ENCODE peak calls at places on chromosomes 3 and 15, in four cellular contexts. H is K562, Y is H1, V is HepG2. O is an unnamed sample.
A peak's percentile ranks its signal among the peaks of the same experiment; 100 is the strongest.

GRCh38 chr15:88106063-88106462 is 150.5 kb downstream of the NTRK3 start:
- DNase-seq in H (no peak), Y (no peak), V (no peak), O (no peak)

GRCh38 chr3:43146599-43146998 is 40.7 kb upstream of the POMGNT2 start:
- DNase-seq in H (no peak), Y (no peak), V (no peak), O (no peak)

GRCh38 chr3:161026612-161027217 is 78.4 kb downstream of the B3GALNT1 start:
- DNase-seq in H (no peak), Y (no peak), V (no peak), O (no peak)

GRCh38 chr3:175046666-175047065 is 187.5 kb downstream of the NAALADL2 start:
- DNase-seq in H (no peak), Y (no peak), V (no peak), O (no peak)

GRCh38 chr15:94523873-94524272 is 292.5 kb downstream of the MCTP2 start:
- DNase-seq in H (no peak), Y (no peak), V (no peak), O (no peak)

GRCh38 chr3:10223676-10224639 is 24.3 kb upstream of the TATDN2 start:
- DNase-seq in H (no peak), Y (no peak), V (peak; percentile 75), O (no peak)

GRCh38 chr3:167184511-167184910 is 195.6 kb downstream of the ZBBX start:
- DNase-seq in H (no peak), Y (no peak), V (peak; percentile 1), O (no peak)

GRCh38 chr15:25810631-25811077 is 52.5 kb downstream of the ATP10A start:
- DNase-seq in H (no peak), Y (no peak), V (no peak), O (no peak)

GRCh38 chr15:67927501-67928156 is 87.8 kb upstream of the RNU6-1 start:
- DNase-seq in H (no peak), Y (no peak), V (no peak), O (no peak)

GRCh38 chr3:174531262-174531982 is 327.7 kb upstream of the NAALADL2 start:
- DNase-seq in H (no peak), Y (no peak), V (no peak), O (no peak)

GRCh38 chr15:85172846-85173490 is 191.3 kb downstream of the PDE8A start:
- DNase-seq in H (no peak), Y (no peak), V (no peak), O (no peak)

GRCh38 chr3:56921573-56922571 is 120.1 kb upstream of the ARHGEF3 start:
- DNase-seq in H (no peak), Y (no peak), V (no peak), O (peak; percentile 61)

GRCh38 chr3:129119365-129120100 is 2.1 kb downstream of the RAB43 start:
- DNase-seq in H (peak; percentile 33), Y (no peak), V (peak; percentile 86), O (peak; percentile 31)

GRCh38 chr3:193982258-193982659 is 153.7 kb upstream of the HES1 start:
- DNase-seq in H (no peak), Y (no peak), V (no peak), O (peak; percentile 43)
- TF ChIP-seq POLR2AphosphoS5 in H (no peak), Y (no peak), V (no peak), O (no peak)

GRCh38 chr3:55557549-55557948 is 70.4 kb upstream of the WNT5A start:
- DNase-seq in H (no peak), Y (no peak), V (no peak), O (no peak)

GRCh38 chr3:55551644-55552043 is 64.5 kb upstream of the WNT5A start:
- DNase-seq in H (no peak), Y (no peak), V (no peak), O (no peak)

GRCh38 chr3:55556622-55557531 is 69.8 kb upstream of the WNT5A start:
- DNase-seq in H (no peak), Y (no peak), V (no peak), O (no peak)

GRCh38 chr3:55555866-55556621 is 68.9 kb upstream of the WNT5A start:
- DNase-seq in H (no peak), Y (no peak), V (no peak), O (no peak)

DNA sequence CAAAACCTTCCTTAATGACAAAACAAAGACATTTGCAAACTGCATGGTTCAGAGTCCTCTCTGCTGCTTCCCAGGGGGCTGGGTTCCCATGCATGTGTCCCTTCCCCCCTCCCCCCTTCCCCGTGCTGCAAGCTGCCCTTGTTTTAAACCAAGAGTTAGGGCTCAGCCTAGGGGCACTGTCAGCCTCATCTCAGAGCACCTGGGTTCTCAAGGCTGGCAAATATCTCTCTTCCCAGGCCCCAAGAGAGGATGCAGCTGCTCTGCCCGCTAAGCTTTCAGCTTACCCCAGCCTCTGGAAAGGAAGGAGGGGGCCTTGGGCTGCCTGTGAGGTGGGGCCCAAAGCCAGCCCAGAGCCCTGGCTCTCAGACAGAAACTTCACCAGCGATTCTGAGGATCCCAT is 67.5 kb upstream of the WNT5A start:
- DNase-seq in H (no peak), Y (peak; percentile 36), V (no peak), O (no peak)
- TF ChIP-seq JUN in H (no peak), Y (no peak), V (no peak), O (no peak)

DNA sequence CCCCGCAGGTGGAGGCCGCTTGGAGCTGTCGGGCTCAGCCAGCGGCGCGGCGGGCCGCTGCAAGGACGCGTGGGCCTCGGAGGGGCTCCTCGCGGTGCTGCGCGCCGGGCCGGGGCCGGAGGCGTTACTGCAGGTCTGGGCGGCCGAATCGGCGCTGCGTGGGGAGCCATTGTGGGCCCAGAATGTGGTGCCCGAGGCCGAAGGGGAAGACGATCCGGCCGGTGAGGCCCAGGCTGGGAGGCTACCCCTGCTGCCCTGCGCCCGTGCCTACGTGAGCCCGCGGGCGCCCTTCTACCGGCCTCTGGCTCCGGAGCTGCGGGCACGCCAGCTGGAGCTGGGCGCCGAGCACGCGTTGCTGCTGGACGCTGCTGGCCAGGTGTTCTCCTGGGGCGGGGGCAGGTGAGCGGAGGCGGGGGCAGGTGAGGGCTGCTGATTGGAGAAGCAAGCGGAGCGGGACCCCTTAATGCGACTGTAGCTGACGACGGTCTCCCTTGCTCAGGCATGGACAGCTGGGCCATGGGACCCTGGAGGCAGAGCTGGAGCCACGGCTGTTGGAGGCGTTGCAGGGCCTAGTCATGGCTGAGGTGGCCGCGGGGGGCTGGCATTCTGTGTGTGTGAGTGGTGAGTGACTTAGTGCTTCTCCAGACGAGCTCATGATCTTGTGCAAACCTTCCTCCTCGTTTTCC is 2.6 kb downstream of the RCCD1 start:
- DNase-seq in H (no peak), Y (no peak), V (no peak), O (peak; percentile 40)
- H3K4me1 ChIP-seq in H (peaks cover 8% of the 10 kb centered on the region), Y (peaks cover 10% of the 10 kb centered on the region), V (peaks cover 11% of the 10 kb centered on the region), O (peaks cover 13% of the 10 kb centered on the region)

GRCh38 chr15:92818658-92819311 is 81.3 kb upstream of the CHD2 start:
- DNase-seq in H (peak; percentile 44), Y (no peak), V (no peak), O (no peak)

GRCh38 chr15:92820233-92821021 is 79.7 kb upstream of the CHD2 start:
- DNase-seq in H (peak; percentile 96), Y (peak; percentile 70), V (peak; percentile 84), O (peak; percentile 94)

GRCh38 chr15:92819312-92820232 is 80.6 kb upstream of the CHD2 start:
- DNase-seq in H (peak; percentile 58), Y (no peak), V (no peak), O (peak; percentile 20)

GRCh38 chr15:92822216-92823144 is 77.6 kb upstream of the CHD2 start:
- DNase-seq in H (no peak), Y (no peak), V (no peak), O (no peak)

DNA sequence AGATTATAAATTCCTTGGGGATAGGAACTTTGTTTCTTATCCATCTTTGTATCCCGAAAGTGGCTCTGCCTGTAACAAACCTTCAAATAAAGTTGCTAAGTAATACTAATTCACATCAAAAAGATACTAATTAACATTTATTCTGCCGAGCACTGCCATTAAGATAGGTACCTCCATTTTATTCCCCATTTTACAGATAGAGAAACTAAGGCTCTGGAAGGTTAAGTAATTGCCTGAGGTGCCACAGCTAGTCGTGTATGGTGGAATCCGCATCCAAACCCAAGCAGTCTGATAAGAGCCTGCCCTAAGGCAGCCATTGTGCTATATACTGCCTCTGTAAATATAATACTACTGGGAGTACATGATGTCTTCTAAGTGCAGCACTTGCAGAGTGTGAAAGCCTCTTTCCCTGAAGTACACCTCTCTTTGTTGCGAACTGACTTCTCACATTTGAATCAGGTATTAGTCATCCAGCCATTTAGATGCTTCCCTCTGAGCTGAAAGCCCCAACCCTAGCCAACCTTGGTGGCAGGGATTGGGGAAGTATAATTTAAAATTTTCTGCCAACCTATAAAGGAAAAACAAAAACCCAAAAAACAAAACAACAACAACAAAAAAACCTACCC is 78.5 kb upstream of the CHD2 start:
- DNase-seq in H (no peak), Y (no peak), V (no peak), O (no peak)
- TF ChIP-seq POLR2AphosphoS5 in H (no peak), Y (no peak), V (no peak), O (no peak)

GRCh38 chr15:30865257-30865656 is 38.5 kb upstream of the FAN1 start:
- DNase-seq in H (no peak), Y (no peak), V (peak; percentile 56), O (no peak)

GRCh38 chr15:30859091-30859874 is 44.4 kb upstream of the FAN1 start:
- DNase-seq in H (peak; percentile 16), Y (no peak), V (peak; percentile 14), O (peak; percentile 62)
- TF ChIP-seq JUN in H (no peak), Y (no peak), V (no peak), O (no peak)

DNA sequence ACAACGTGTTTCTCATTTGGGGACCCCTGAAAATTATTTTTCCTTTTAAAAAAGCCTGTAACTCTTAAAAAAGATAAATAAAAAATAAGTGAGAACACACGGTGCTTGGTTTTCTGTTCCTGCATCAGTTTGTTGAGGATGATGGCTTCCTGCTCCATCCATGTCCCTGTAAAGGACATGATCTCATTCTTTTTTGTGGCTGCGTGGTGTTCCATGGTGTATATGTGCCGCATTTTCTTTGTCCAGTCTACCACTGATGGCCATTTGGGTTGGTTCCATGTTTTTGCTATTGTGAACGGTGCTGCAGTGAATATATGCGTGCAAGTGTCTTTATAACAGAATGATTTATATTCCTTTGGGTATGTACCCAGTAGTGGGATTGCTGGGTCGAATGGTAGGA is 2.3 kb downstream of the TSPAN3 start:
- DNase-seq in H (no peak), Y (no peak), V (no peak), O (no peak)
- H3K4me1 ChIP-seq in H (peaks cover 47% of the 10 kb centered on the region), Y (peaks cover 6% of the 10 kb centered on the region), V (peaks cover 61% of the 10 kb centered on the region), O (peaks cover 53% of the 10 kb centered on the region)